ENCODE peak calls at places on chromosomes 16 and 17, in four cellular contexts. One of them, this sample, is unnamed.

GRCh38 chr16:67268136-67268579 is 11.2 kb upstream of the PLEKHG4 start:
- DNase-seq in astrocyte of the spinal cord: peak
- DNase-seq in tibial artery: peak
- DNase-seq in HFFc6: peak
- DNase-seq in this sample: no peak

GRCh38 chr16:48117217-48118105 is 38.3 kb downstream of the ABCC12 start:
- DNase-seq in astrocyte of the spinal cord: peak
- DNase-seq in tibial artery: no peak
- DNase-seq in HFFc6: no peak
- DNase-seq in this sample: no peak

GRCh38 chr17:40646791-40647548 is 648 bp downstream of the SMARCE1 start:
- DNase-seq in astrocyte of the spinal cord: no peak
- DNase-seq in HFFc6: peak
- DNase-seq in tibial artery: no peak
- DNase-seq in this sample: no peak

GRCh38 chr16:11554054-11554453 is 32.7 kb downstream of the LITAF start:
- DNase-seq in HFFc6: no peak
- DNase-seq in tibial artery: no peak
- DNase-seq in astrocyte of the spinal cord: no peak
- DNase-seq in this sample: no peak

GRCh38 chr16:1102921-1103648 is 7.0 kb upstream of the C1QTNF8 start:
- DNase-seq in astrocyte of the spinal cord: no peak
- DNase-seq in tibial artery: no peak
- DNase-seq in HFFc6: peak
- DNase-seq in this sample: no peak

GRCh38 chr16:56916571-56917403 is 15.2 kb upstream of the HERPUD1 start:
- DNase-seq in tibial artery: peak
- DNase-seq in HFFc6: no peak
- DNase-seq in astrocyte of the spinal cord: no peak
- DNase-seq in this sample: no peak

GRCh38 chr17:4807534-4808377 is 804 bp downstream of the PLD2 start:
- DNase-seq in HFFc6: no peak
- DNase-seq in astrocyte of the spinal cord: no peak
- DNase-seq in tibial artery: no peak
- DNase-seq in this sample: no peak

GRCh38 chr17:78236362-78237127 is 5.1 kb downstream of the TMEM235 start:
- DNase-seq in tibial artery: no peak
- DNase-seq in astrocyte of the spinal cord: no peak
- DNase-seq in HFFc6: no peak
- DNase-seq in this sample: no peak

GRCh38 chr17:57284984-57285646 is 28.8 kb downstream of the MSI2 start:
- DNase-seq in tibial artery: no peak
- DNase-seq in astrocyte of the spinal cord: no peak
- DNase-seq in HFFc6: no peak
- DNase-seq in this sample: no peak

GRCh38 chr17:61409301-61410099 is 9.9 kb downstream of the TBX2 start:
- DNase-seq in HFFc6: no peak
- DNase-seq in tibial artery: peak
- DNase-seq in astrocyte of the spinal cord: no peak
- DNase-seq in this sample: no peak

GRCh38 chr17:73192894-73193701 is at the start of gene COG1:
- DNase-seq in HFFc6: peak
- DNase-seq in astrocyte of the spinal cord: peak
- DNase-seq in tibial artery: peak
- DNase-seq in this sample: no peak

GRCh38 chr16:55655709-55656694 is at the start of gene SLC6A2:
- DNase-seq in tibial artery: no peak
- DNase-seq in astrocyte of the spinal cord: no peak
- DNase-seq in HFFc6: no peak
- DNase-seq in this sample: no peak
- TF ChIP-seq CTCF in tibial artery: no peak
- TF ChIP-seq CTCF in astrocyte of the spinal cord: no peak
- TF ChIP-seq CTCF in HFFc6: peak
- TF ChIP-seq CTCF in this sample: no peak

DNA sequence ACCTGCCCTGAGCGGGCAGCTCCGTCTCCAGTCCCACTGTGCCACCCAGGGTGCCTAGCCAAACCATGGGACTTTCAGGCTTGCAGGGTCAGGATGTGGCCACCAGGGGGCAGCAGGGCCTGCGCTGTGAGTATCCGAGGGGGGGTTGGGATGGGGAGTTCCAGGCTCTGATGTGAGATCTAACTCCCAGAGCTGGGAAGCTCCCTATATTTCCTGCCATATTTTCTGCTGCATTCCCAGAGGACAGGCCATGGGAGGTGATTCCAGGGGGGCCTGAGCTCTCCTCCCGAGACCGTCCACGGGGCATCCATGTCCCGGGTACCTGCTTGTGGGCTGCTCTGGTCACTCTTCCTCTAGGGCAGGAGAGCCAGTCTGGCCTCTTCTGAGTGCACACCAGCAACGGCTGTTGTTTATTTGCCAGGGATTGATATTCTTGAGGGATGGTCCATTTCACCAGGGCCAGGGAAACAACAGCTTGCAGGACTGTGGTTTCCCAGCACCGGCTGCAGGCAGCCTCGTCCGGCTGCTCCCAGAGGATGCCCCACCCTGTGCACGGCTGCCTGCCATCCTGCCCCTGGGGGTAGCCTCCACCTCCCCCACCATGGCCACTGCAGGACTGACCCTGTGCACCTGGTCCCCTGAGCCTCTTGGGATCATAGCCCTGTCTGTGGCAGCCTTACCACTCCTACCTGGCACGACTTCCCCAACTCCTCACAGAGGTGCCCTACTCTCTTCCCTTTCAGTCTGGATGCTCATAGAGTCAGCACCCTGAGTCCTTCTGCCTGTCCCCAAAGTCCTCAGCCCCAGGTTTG is 1.2 kb downstream of the GPR142 start:
- DNase-seq in tibial artery: peak
- DNase-seq in HFFc6: no peak
- DNase-seq in astrocyte of the spinal cord: peak
- DNase-seq in this sample: no peak
- TF ChIP-seq CTCF in tibial artery: peak
- TF ChIP-seq CTCF in HFFc6: peak
- TF ChIP-seq CTCF in astrocyte of the spinal cord: peak
- TF ChIP-seq CTCF in this sample: peak

GRCh38 chr16:28546626-28547025 is 7.1 kb upstream of the SGF29 start:
- DNase-seq in HFFc6: no peak
- DNase-seq in astrocyte of the spinal cord: no peak
- DNase-seq in tibial artery: no peak
- DNase-seq in this sample: no peak

GRCh38 chr16:28553776-28554633 is at the start of gene SGF29:
- DNase-seq in tibial artery: peak
- DNase-seq in HFFc6: peak
- DNase-seq in astrocyte of the spinal cord: peak
- DNase-seq in this sample: peak

GRCh38 chr16:28544998-28545397 is 6.2 kb upstream of the NUPR1 start:
- DNase-seq in astrocyte of the spinal cord: no peak
- DNase-seq in tibial artery: no peak
- DNase-seq in HFFc6: no peak
- DNase-seq in this sample: no peak

GRCh38 chr16:28548306-28548802 is 5.4 kb upstream of the SGF29 start:
- DNase-seq in astrocyte of the spinal cord: no peak
- DNase-seq in HFFc6: no peak
- DNase-seq in tibial artery: no peak
- DNase-seq in this sample: no peak

DNA sequence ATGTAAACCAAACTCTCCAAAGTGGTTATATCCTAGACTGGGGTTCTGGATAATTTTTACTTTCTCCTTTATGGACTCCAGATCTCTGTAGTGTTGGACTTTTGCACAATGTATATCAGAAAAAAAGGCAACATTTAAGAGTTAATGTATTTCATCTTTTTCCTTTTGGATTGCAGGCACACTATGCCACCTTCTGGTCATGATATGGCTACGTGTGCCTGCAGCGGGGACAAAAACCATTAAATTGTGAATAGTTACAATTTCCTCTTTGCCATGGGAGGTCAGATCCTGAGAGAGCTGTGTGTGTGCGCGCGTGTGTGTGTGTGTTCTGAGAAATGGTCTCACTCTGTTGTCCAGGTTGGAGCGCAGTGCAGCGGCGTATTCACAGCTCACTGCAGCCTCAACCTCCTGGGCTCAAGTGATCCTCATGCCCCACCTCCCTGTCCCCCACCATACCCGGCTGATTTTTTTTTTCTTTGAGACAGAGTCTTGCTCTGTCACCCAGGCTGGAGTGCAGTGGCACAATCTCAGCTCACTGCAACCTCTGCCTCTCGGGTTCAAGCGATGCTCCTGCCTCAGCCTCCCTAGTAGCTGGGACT is 4.3 kb upstream of the SGF29 start:
- DNase-seq in HFFc6: peak
- DNase-seq in tibial artery: no peak
- DNase-seq in astrocyte of the spinal cord: peak
- DNase-seq in this sample: no peak
- TF ChIP-seq CTCF in HFFc6: peak
- TF ChIP-seq CTCF in tibial artery: peak
- TF ChIP-seq CTCF in astrocyte of the spinal cord: peak
- TF ChIP-seq CTCF in this sample: peak

GRCh38 chr17:2222901-2223616 is 80.5 kb downstream of the SMG6 start:
- DNase-seq in astrocyte of the spinal cord: peak
- DNase-seq in tibial artery: peak
- DNase-seq in HFFc6: peak
- DNase-seq in this sample: no peak
- TF ChIP-seq CTCF in astrocyte of the spinal cord: no peak
- TF ChIP-seq CTCF in tibial artery: no peak
- TF ChIP-seq CTCF in HFFc6: no peak
- TF ChIP-seq CTCF in this sample: no peak

GRCh38 chr16:6571044-6571443 is 761.6 kb upstream of the RBFOX1 start:
- DNase-seq in astrocyte of the spinal cord: no peak
- DNase-seq in tibial artery: no peak
- DNase-seq in HFFc6: no peak
- DNase-seq in this sample: no peak

GRCh38 chr16:6574146-6574545 is 758.5 kb upstream of the RBFOX1 start:
- DNase-seq in tibial artery: no peak
- DNase-seq in HFFc6: no peak
- DNase-seq in astrocyte of the spinal cord: no peak
- DNase-seq in this sample: no peak

GRCh38 chr16:6576646-6577045 is 756.0 kb upstream of the RBFOX1 start:
- DNase-seq in tibial artery: no peak
- DNase-seq in astrocyte of the spinal cord: no peak
- DNase-seq in HFFc6: no peak
- DNase-seq in this sample: no peak

GRCh38 chr16:6570520-6570919 is 762.1 kb upstream of the RBFOX1 start:
- DNase-seq in HFFc6: no peak
- DNase-seq in astrocyte of the spinal cord: no peak
- DNase-seq in tibial artery: no peak
- DNase-seq in this sample: no peak

GRCh38 chr16:6573577-6573976 is 759.1 kb upstream of the RBFOX1 start:
- DNase-seq in HFFc6: no peak
- DNase-seq in astrocyte of the spinal cord: no peak
- DNase-seq in tibial artery: no peak
- DNase-seq in this sample: no peak
- TF ChIP-seq CTCF in HFFc6: no peak
- TF ChIP-seq CTCF in astrocyte of the spinal cord: no peak
- TF ChIP-seq CTCF in tibial artery: no peak
- TF ChIP-seq CTCF in this sample: no peak

GRCh38 chr16:8194795-8195194 is 395.5 kb downstream of the TMEM114 start:
- DNase-seq in HFFc6: no peak
- DNase-seq in astrocyte of the spinal cord: no peak
- DNase-seq in tibial artery: no peak
- DNase-seq in this sample: no peak
- TF ChIP-seq CTCF in HFFc6: peak
- TF ChIP-seq CTCF in astrocyte of the spinal cord: no peak
- TF ChIP-seq CTCF in tibial artery: no peak
- TF ChIP-seq CTCF in this sample: peak

GRCh38 chr17:8436169-8436932 is 667 bp downstream of the NDEL1 start:
- DNase-seq in astrocyte of the spinal cord: peak
- DNase-seq in tibial artery: peak
- DNase-seq in HFFc6: peak
- DNase-seq in this sample: no peak
- TF ChIP-seq CTCF in astrocyte of the spinal cord: no peak
- TF ChIP-seq CTCF in tibial artery: no peak
- TF ChIP-seq CTCF in HFFc6: no peak
- TF ChIP-seq CTCF in this sample: no peak

GRCh38 chr17:75208161-75208560 is 2.7 kb downstream of the NUP85 start:
- DNase-seq in tibial artery: no peak
- DNase-seq in HFFc6: no peak
- DNase-seq in astrocyte of the spinal cord: no peak
- DNase-seq in this sample: no peak

GRCh38 chr17:75207760-75208159 is 2.3 kb downstream of the NUP85 start:
- DNase-seq in HFFc6: no peak
- DNase-seq in tibial artery: no peak
- DNase-seq in astrocyte of the spinal cord: no peak
- DNase-seq in this sample: no peak

GRCh38 chr17:75209061-75209460 is 3.6 kb downstream of the NUP85 start:
- DNase-seq in HFFc6: no peak
- DNase-seq in tibial artery: no peak
- DNase-seq in astrocyte of the spinal cord: no peak
- DNase-seq in this sample: no peak

GRCh38 chr17:75205037-75205792 is at the start of gene NUP85:
- DNase-seq in HFFc6: peak
- DNase-seq in tibial artery: peak
- DNase-seq in astrocyte of the spinal cord: peak
- DNase-seq in this sample: peak

GRCh38 chr17:75205793-75206163 is 299 bp downstream of the NUP85 start:
- DNase-seq in astrocyte of the spinal cord: no peak
- DNase-seq in HFFc6: no peak
- DNase-seq in tibial artery: no peak
- DNase-seq in this sample: no peak
- TF ChIP-seq CTCF in astrocyte of the spinal cord: no peak
- TF ChIP-seq CTCF in HFFc6: no peak
- TF ChIP-seq CTCF in tibial artery: no peak
- TF ChIP-seq CTCF in this sample: no peak

DNA sequence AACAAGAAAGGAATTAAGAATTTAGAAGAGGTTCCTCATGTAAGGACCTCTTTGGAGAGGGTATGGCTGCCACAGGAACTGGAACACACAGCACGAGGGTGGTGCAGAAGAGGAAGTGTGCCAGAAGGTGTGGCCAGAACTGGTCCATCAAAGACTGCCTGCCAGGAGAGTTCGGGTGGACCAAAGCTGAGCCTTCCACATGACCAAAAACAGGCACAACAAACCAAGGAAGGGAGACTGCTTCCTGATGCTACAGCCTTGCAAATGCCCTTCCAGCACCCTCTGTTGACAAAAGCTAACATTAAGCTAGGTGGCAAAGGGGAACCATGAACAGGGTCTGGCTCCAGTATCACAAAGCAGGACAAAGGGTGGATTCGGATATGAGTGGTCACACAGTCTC is 125.8 kb upstream of the TMEM97 start:
- DNase-seq in HFFc6: no peak
- DNase-seq in tibial artery: peak
- DNase-seq in astrocyte of the spinal cord: no peak
- DNase-seq in this sample: no peak
- TF ChIP-seq CTCF in HFFc6: no peak
- TF ChIP-seq CTCF in tibial artery: no peak
- TF ChIP-seq CTCF in astrocyte of the spinal cord: no peak
- TF ChIP-seq CTCF in this sample: no peak

GRCh38 chr17:28644782-28645575 is at the start of gene BLTP2:
- DNase-seq in astrocyte of the spinal cord: peak
- DNase-seq in tibial artery: peak
- DNase-seq in HFFc6: peak
- DNase-seq in this sample: no peak
- TF ChIP-seq CTCF in astrocyte of the spinal cord: no peak
- TF ChIP-seq CTCF in tibial artery: no peak
- TF ChIP-seq CTCF in HFFc6: no peak
- TF ChIP-seq CTCF in this sample: no peak

This sample was measured in epithelial cell of proximal tubule.